ENCODE peak calls at places on chromosomes 13 and 19, in six cellular contexts. P, D, I, G, J and V are unnamed samples.

GRCh38 chr13:20831254-20831653 is 57.5 kb upstream of the EEF1AKMT1 start:
- DNase-seq in P (no peak), D (no peak), I (no peak), G (no peak), J (no peak), V (no peak)

GRCh38 chr13:51243832-51244231 is 21.6 kb downstream of the FAM124A start:
- DNase-seq in P (no peak), D (no peak), I (peak), G (no peak), J (no peak), V (no peak)

GRCh38 chr19:10946964-10947657 is 13.7 kb upstream of the SMARCA4 start:
- DNase-seq in P (no peak), D (no peak), I (no peak), G (no peak), J (no peak), V (no peak)

GRCh38 chr13:75226755-75227435 is 255.1 kb downstream of the TBC1D4 start:
- DNase-seq in P (no peak), D (no peak), I (no peak), G (no peak), J (no peak), V (no peak)

GRCh38 chr19:4624733-4625362 is 14.5 kb upstream of the TNFAIP8L1 start:
- DNase-seq in P (no peak), D (no peak), I (no peak), G (no peak), J (no peak), V (no peak)

GRCh38 chr13:35791191-35791902 is 314.9 kb upstream of the MAB21L1 start:
- DNase-seq in P (no peak), D (peak), I (no peak), G (no peak), J (peak), V (no peak)

GRCh38 chr19:15136234-15136954 is 29.2 kb downstream of the SYDE1 start:
- DNase-seq in P (no peak), D (no peak), I (no peak), G (no peak), J (peak), V (no peak)

GRCh38 chr19:48862827-48863226 is 5.6 kb downstream of the PLEKHA4 start:
- DNase-seq in P (no peak), D (no peak), I (no peak), G (no peak), J (no peak), V (no peak)

GRCh38 chr19:30754162-30754561 is 382.0 kb downstream of the ZNF536 start:
- DNase-seq in P (no peak), D (no peak), I (no peak), G (no peak), J (no peak), V (no peak)

GRCh38 chr13:45468676-45469075 is 3.9 kb downstream of the COG3 start:
- DNase-seq in P (no peak), D (no peak), I (no peak), G (no peak), J (no peak), V (no peak)

GRCh38 chr13:30114586-30115256 is 192.6 kb downstream of the KATNAL1 start:
- DNase-seq in P (peak), D (peak), I (no peak), G (peak), J (peak), V (peak)

GRCh38 chr13:46903748-46904147 is 6.9 kb upstream of the HTR2A start:
- DNase-seq in P (no peak), D (no peak), I (no peak), G (no peak), J (no peak), V (no peak)

GRCh38 chr13:30608364-30608763 is 9.4 kb upstream of the USPL1 start:
- DNase-seq in P (no peak), D (no peak), I (no peak), G (no peak), J (no peak), V (no peak)

GRCh38 chr13:23087884-23088283 is 92.9 kb upstream of the SGCG start:
- DNase-seq in P (no peak), D (peak), I (no peak), G (no peak), J (no peak), V (no peak)

GRCh38 chr13:53121131-53121773 is 92.6 kb downstream of the OLFM4 start:
- DNase-seq in P (no peak), D (no peak), I (no peak), G (no peak), J (no peak), V (no peak)

GRCh38 chr19:44800461-44800860 is 8.4 kb upstream of the BCAM start:
- DNase-seq in P (peak), D (peak), I (no peak), G (peak), J (peak), V (peak)

GRCh38 chr13:36965767-36966166 is 33.4 kb downstream of the ALG5 start:
- DNase-seq in P (no peak), D (no peak), I (no peak), G (no peak), J (no peak), V (no peak)

GRCh38 chr13:67769063-67769986 is 539.2 kb upstream of the PCDH9 start:
- DNase-seq in P (no peak), D (no peak), I (no peak), G (no peak), J (no peak), V (no peak)

GRCh38 chr19:8451885-8452284 is 7.1 kb downstream of the HNRNPM start:
- DNase-seq in P (no peak), D (no peak), I (no peak), G (no peak), J (no peak), V (no peak)

GRCh38 chr13:21060063-21060826 is 1.1 kb downstream of the LATS2 start:
- DNase-seq in P (peak), D (peak), I (no peak), G (peak), J (no peak), V (peak)

GRCh38 chr13:113643593-113643992 is 14.4 kb downstream of the ATP4B start:
- DNase-seq in P (no peak), D (no peak), I (no peak), G (no peak), J (no peak), V (no peak)

GRCh38 chr19:15104411-15104810 is 2.8 kb upstream of the SYDE1 start:
- DNase-seq in P (no peak), D (no peak), I (no peak), G (no peak), J (no peak), V (no peak)

GRCh38 chr13:24493356-24493755 is 19.2 kb downstream of the PARP4 start:
- DNase-seq in P (no peak), D (no peak), I (no peak), G (no peak), J (no peak), V (no peak)

GRCh38 chr13:57633141-57633949 is 1.8 kb downstream of the PCDH17 start:
- DNase-seq in P (no peak), D (no peak), I (no peak), G (peak), J (no peak), V (peak)
- TF ChIP-seq CTCF in P (no peak), D (peak), I (no peak), G (no peak), J (no peak), V (peak)

DNA sequence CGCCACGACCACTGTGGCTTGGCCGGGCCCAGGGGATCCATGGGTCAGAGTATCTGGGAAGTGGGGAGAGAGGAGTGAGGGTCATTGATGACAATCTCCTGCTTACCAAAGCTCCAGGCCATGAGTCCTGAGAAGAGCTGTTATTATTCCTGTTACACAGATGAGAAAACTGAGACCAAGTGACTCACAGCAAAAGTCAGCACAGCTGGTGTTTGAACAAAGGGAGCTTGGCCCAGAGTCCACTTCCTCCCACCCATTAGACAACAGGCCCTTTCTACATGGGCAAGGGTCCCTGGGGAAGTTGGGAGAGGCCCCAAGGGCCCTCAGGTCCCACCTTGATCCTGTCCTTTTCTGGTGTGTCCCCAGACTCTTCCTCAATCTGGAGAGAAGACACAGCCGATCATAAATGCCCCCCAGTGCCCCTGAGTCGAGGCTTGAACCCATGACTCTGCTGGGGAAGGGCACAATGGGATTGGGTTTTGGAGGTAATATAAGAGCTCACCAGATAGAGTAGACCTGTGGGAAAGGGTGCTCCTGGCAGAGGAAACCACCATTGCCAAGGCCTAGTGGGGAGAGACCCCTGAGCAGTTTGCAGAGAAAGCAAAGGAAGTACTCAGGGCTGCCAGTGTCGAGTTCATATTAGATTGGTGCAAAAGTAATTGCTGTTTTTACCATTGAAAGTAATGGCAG is 6.8 kb downstream of the FUT6 start:
- DNase-seq in P (no peak), D (no peak), I (no peak), G (no peak), J (no peak), V (no peak)
- H3K4me3 ChIP-seq in P (no peak), D (no peak), I (no peak), G (no peak), J (no peak), V (no peak)

GRCh38 chr19:7247160-7247559 is 47.1 kb downstream of the INSR start:
- DNase-seq in P (no peak), D (no peak), I (no peak), G (no peak), J (no peak), V (no peak)

GRCh38 chr19:7246601-7247000 is 47.6 kb downstream of the INSR start:
- DNase-seq in P (no peak), D (no peak), I (no peak), G (no peak), J (no peak), V (no peak)

GRCh38 chr19:7238091-7238490 is 56.1 kb downstream of the INSR start:
- DNase-seq in P (no peak), D (no peak), I (no peak), G (no peak), J (no peak), V (no peak)

DNA sequence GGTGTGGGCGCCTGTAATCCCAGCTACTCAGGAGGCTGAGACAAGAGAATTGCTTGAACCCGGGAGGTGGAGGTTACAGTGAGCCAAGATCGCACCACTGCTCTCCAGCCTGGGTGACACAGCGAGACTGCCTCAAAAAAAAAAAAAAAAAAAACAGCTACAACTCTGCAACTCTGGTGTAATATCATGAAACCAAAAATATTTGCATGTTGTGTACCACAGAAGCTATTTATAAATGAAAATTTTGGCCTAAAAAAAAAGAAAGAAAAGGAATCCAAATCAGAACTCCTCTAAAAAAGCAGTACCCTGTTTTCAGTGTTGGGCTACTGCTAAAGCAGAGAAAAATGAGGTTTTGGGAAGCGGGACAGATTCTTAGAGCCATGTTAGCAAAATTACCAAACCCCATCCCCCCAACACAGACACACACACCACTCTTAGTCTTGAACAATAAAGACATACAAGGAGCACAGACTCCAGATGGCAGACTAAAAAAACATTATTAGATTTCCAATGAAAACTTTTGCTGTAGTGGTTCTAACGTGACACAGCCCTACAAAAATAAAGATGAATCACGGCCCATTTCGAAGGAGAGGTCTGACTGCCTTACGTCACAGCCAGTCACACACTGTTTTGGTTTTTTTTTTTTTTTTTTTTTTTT is 51.5 kb downstream of the INSR start:
- DNase-seq in P (peak), D (peak), I (no peak), G (no peak), J (peak), V (no peak)
- TF ChIP-seq POLR2A in P (no peak), D (no peak), I (no peak), G (no peak), J (no peak), V (no peak)

GRCh38 chr13:99446242-99446641 is 55.0 kb upstream of the TM9SF2 start:
- DNase-seq in P (no peak), D (no peak), I (no peak), G (no peak), J (no peak), V (no peak)
- TF ChIP-seq CTCF in P (no peak), D (no peak), I (no peak), G (no peak), J (no peak), V (no peak)

GRCh38 chr13:33331962-33332361 is 46.4 kb upstream of the STARD13 start:
- DNase-seq in P (no peak), D (no peak), I (no peak), G (no peak), J (no peak), V (no peak)
- H3K4me3 ChIP-seq in P (no peak), D (no peak), I (no peak), G (no peak), J (no peak), V (no peak)

GRCh38 chr13:74026753-74027152 is 107.5 kb downstream of the KLF12 start:
- DNase-seq in P (no peak), D (no peak), I (no peak), G (peak), J (no peak), V (no peak)
- TF ChIP-seq POLR2A in P (no peak), D (no peak), I (no peak), G (no peak), J (no peak), V (no peak)

GRCh38 chr19:2543463-2544442 is 67.8 kb downstream of the GADD45B start:
- DNase-seq in P (peak), D (peak), I (peak), G (peak), J (peak), V (peak)
- TF ChIP-seq CTCF in P (no peak), D (peak), I (no peak), G (no peak), J (no peak), V (peak)

GRCh38 chr13:98752942-98753290 is 444 bp upstream of the SLC15A1 start:
- DNase-seq in P (no peak), D (no peak), I (no peak), G (no peak), J (no peak), V (no peak)
- H3K4me3 ChIP-seq in P (no peak), D (no peak), I (peak), G (peak), J (no peak), V (no peak)

GRCh38 chr19:1259206-1259872 is 9.8 kb upstream of the CIRBP start:
- DNase-seq in P (peak), D (no peak), I (no peak), G (peak), J (no peak), V (peak)
- TF ChIP-seq POLR2A in P (peak), D (peak), I (no peak), G (no peak), J (no peak), V (peak)